ENCODE peak calls at places on chromosomes 2 and 18, in five cellular contexts. N is heart right ventricle, Q is brain microvascular endothelial cell, R is ovary, B is substantia nigra. H is an unnamed sample.

GRCh38 chr2:234029150-234029733 is 21.3 kb upstream of the SPP2 start:
- DNase-seq in N (no peak), Q (no peak), R (no peak), B (no peak), H (no peak)

GRCh38 chr2:138086556-138086955 is 122.3 kb downstream of the HNMT start:
- DNase-seq in N (no peak), Q (no peak), R (no peak), B (no peak), H (no peak)

GRCh38 chr2:35871672-35872071 is 483.9 kb upstream of the CRIM1 start:
- DNase-seq in N (no peak), Q (no peak), R (no peak), B (no peak), H (no peak)

GRCh38 chr2:33272001-33272400 is 204.4 kb upstream of the RASGRP3 start:
- DNase-seq in N (no peak), Q (peak), R (no peak), B (no peak), H (no peak)

GRCh38 chr2:226699321-226699720 is 100.3 kb downstream of the IRS1 start:
- DNase-seq in N (peak), Q (peak), R (peak), B (no peak), H (no peak)

GRCh38 chr18:63099026-63099840 is 220.3 kb downstream of the BCL2 start:
- DNase-seq in N (no peak), Q (no peak), R (no peak), B (no peak), H (no peak)

GRCh38 chr2:88680916-88681315 is 10.6 kb upstream of the RPIA start:
- DNase-seq in N (no peak), Q (no peak), R (no peak), B (no peak), H (no peak)

GRCh38 chr18:56162871-56163270 is 475.5 kb downstream of the TXNL1 start:
- DNase-seq in N (no peak), Q (no peak), R (no peak), B (no peak), H (no peak)

GRCh38 chr2:74107071-74107470 is 40.6 kb downstream of the BOLA3 start:
- DNase-seq in N (no peak), Q (no peak), R (no peak), B (no peak), H (no peak)

GRCh38 chr2:218289639-218290315 is 2.5 kb downstream of the TMBIM1 start:
- DNase-seq in N (no peak), Q (no peak), R (no peak), B (no peak), H (no peak)

GRCh38 chr2:73269686-73270465 is 14.4 kb downstream of the FBXO41 start:
- DNase-seq in N (no peak), Q (no peak), R (no peak), B (no peak), H (no peak)

GRCh38 chr18:58349650-58350049 is 279.2 kb downstream of the ALPK2 start:
- DNase-seq in N (no peak), Q (no peak), R (no peak), B (no peak), H (no peak)

GRCh38 chr18:67035026-67035425 is 431.1 kb upstream of the CDH19 start:
- DNase-seq in N (no peak), Q (no peak), R (no peak), B (no peak), H (no peak)

GRCh38 chr18:11673560-11673959 is 15.5 kb upstream of the GNAL start:
- DNase-seq in N (no peak), Q (no peak), R (no peak), B (no peak), H (no peak)

GRCh38 chr2:165067958-165068612 is 112.8 kb upstream of the SLC38A11 start:
- DNase-seq in N (peak), Q (peak), R (peak), B (peak), H (no peak)

GRCh38 chr2:109212836-109213563 is 84.0 kb downstream of the SH3RF3 start:
- DNase-seq in N (no peak), Q (no peak), R (no peak), B (no peak), H (no peak)

GRCh38 chr2:197982565-197982964 is 178.2 kb downstream of the PLCL1 start:
- DNase-seq in N (no peak), Q (no peak), R (no peak), B (no peak), H (no peak)

GRCh38 chr2:12326449-12327190 is 390.1 kb upstream of the TRIB2 start:
- DNase-seq in N (no peak), Q (no peak), R (no peak), B (no peak), H (no peak)

GRCh38 chr2:134461511-134461910 is 207.6 kb downstream of the MGAT5 start:
- DNase-seq in N (no peak), Q (peak), R (no peak), B (no peak), H (no peak)

GRCh38 chr2:10771786-10772185 is 40.8 kb downstream of the PDIA6 start:
- DNase-seq in N (no peak), Q (no peak), R (no peak), B (no peak), H (no peak)

GRCh38 chr2:18910843-18911242 is 321.5 kb upstream of the NT5C1B start:
- DNase-seq in N (no peak), Q (peak), R (no peak), B (no peak), H (no peak)

GRCh38 chr2:217449436-217449835 is 553.4 kb downstream of the TNS1 start:
- DNase-seq in N (no peak), Q (no peak), R (no peak), B (no peak), H (no peak)

DNA sequence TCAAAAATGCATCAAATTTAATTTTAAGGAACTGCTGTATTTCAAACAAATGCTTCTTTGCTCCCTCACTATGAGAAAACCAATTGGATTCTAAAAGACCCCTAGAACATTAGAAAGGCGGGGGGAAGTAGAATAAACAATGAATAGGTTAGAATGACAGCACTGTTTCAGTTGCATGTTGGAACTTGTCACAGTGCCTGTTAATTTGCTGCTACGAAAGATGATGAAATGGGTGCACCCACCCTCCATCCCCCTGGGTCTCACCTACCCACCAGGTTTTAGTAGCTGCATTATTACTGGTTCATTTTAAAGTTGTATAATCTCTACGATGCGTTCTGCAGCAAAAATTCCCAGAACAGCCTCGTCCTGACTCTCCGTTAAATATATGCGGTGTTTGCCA is 193.0 kb upstream of the COPS8 start:
- DNase-seq in N (no peak), Q (no peak), R (no peak), B (no peak), H (no peak)
- H3K27ac ChIP-seq in N (no peak), Q (no peak), R (no peak), B (no peak), H (no peak)

GRCh38 chr2:1818811-1819210 is 74.5 kb upstream of the PXDN start:
- DNase-seq in N (no peak), Q (no peak), R (no peak), B (no peak), H (no peak)

GRCh38 chr2:1818404-1818803 is 74.1 kb upstream of the PXDN start:
- DNase-seq in N (no peak), Q (peak), R (no peak), B (no peak), H (no peak)

GRCh38 chr2:1816414-1816911 is 72.1 kb upstream of the PXDN start:
- DNase-seq in N (no peak), Q (no peak), R (peak), B (no peak), H (no peak)

GRCh38 chr2:1819396-1819795 is 75.1 kb upstream of the PXDN start:
- DNase-seq in N (no peak), Q (no peak), R (no peak), B (no peak), H (no peak)

DNA sequence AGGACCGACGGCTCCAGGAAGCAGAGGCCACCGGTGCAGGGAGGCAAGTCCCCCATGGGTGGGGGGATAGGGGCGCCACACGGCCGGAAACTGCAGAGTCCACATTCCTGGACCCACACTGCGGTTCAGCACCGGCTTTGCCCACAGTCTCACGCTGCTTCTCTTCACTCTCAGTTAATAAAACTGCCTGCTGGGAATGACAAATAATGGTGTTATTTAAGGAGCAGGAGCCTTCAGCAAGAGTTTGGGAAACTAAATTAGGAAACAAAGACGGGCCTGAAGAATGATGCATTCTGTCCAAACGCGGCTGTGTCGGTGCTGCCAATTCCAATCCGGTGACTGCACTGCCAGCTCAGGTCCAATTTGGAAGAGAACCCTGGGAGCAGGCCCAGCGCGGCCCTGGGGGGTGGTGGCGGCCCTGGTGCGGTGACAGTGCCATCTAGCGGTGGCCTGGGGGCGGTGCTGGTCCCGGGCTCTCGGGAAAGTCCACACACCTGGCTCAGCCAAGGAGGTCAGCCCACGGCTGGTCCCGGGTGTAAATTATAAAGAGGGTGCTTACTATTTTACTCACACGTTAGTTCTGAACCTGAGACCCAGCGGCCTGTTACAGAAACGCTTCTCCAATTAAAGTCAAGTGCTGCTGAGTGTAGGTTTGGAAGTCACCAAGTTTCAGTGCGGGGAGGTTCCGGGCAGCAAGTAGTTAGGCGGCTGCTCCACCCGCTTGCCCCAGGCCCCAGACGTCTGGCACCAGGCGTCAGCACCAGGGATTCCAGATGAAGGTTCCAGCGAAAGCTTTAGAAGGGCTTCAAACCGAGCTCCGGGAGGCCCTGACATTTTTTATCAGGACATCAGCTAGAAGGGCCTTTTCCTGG is 73.2 kb upstream of the PXDN start:
- DNase-seq in N (peak), Q (peak), R (peak), B (peak), H (peak)
- H3K27ac ChIP-seq in N (peak), Q (peak), R (no peak), B (no peak), H (no peak)

GRCh38 chr2:69816923-69817542 is 12.4 kb upstream of the GMCL1 start:
- DNase-seq in N (no peak), Q (peak), R (peak), B (peak), H (peak)
- H3K27ac ChIP-seq in N (no peak), Q (no peak), R (no peak), B (no peak), H (no peak)

GRCh38 chr18:32302806-32303205 is 113.0 kb downstream of the MEP1B start:
- DNase-seq in N (no peak), Q (no peak), R (no peak), B (no peak), H (no peak)
- H3K27ac ChIP-seq in N (no peak), Q (peak), R (no peak), B (no peak), H (no peak)

GRCh38 chr2:240386321-240386720 is 49.1 kb upstream of the GPC1 start:
- DNase-seq in N (no peak), Q (no peak), R (no peak), B (no peak), H (peak)
- H3K27ac ChIP-seq in N (no peak), Q (no peak), R (no peak), B (no peak), H (no peak)

DNA sequence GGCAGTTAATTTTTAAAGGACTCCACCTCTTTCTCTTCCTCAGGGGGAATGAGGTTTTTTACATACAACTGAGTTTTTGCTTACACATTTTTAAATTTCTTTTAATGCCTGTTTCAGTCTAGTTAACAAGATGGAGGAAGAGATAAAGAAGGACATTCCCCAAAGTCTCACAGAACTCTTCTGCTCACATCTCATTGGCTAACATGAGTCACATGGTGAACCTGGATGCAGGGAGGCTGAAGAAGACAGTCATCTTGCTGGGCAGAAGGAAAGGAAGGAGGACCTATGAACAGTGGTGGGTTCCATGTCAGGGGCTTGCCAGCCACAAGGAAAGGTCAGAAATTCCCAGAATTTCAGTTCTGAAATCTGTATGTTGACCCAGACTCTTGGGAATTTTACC is 10.4 kb upstream of the ST8SIA5 start:
- DNase-seq in N (no peak), Q (no peak), R (no peak), B (no peak), H (no peak)
- H3K27ac ChIP-seq in N (no peak), Q (no peak), R (no peak), B (no peak), H (no peak)

GRCh38 chr2:200369886-200370285 is 63.4 kb downstream of the SPATS2L start:
- DNase-seq in N (no peak), Q (no peak), R (no peak), B (no peak), H (no peak)

GRCh38 chr2:200373973-200374416 is 67.5 kb downstream of the SPATS2L start:
- DNase-seq in N (no peak), Q (no peak), R (no peak), B (no peak), H (peak)

GRCh38 chr2:200376422-200377142 is 70.1 kb downstream of the SPATS2L start:
- DNase-seq in N (no peak), Q (no peak), R (no peak), B (no peak), H (no peak)

GRCh38 chr2:200377143-200377773 is 70.8 kb downstream of the SPATS2L start:
- DNase-seq in N (no peak), Q (no peak), R (no peak), B (no peak), H (no peak)

DNA sequence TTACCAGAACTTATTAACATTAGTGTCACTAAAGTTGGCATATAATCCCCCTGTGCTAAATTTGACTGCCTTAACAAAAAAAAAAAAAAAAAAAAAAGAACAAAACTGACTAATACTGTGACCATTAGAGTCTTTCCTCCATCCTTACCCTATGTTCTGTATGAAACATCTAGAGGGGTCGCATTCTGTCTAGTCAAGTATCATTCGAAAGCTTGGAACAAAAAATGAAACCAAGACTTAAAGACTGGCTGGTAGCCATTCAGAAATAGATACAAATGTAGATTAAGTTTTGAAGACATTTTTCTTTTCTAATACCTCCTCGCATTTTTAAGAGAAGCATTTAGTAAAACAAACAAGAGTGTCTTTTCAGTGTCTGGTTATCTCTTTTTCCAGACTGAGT is 66.7 kb downstream of the SPATS2L start:
- DNase-seq in N (no peak), Q (no peak), R (no peak), B (no peak), H (no peak)
- H3K27ac ChIP-seq in N (no peak), Q (no peak), R (no peak), B (no peak), H (peak)

GRCh38 chr2:160430001-160430344 is 63.6 kb downstream of the RBMS1 start:
- DNase-seq in N (no peak), Q (no peak), R (no peak), B (no peak), H (no peak)

GRCh38 chr2:160428425-160428763 is 65.2 kb downstream of the RBMS1 start:
- DNase-seq in N (no peak), Q (no peak), R (no peak), B (no peak), H (no peak)

GRCh38 chr2:160427629-160428424 is 65.8 kb downstream of the RBMS1 start:
- DNase-seq in N (no peak), Q (peak), R (no peak), B (no peak), H (peak)

GRCh38 chr2:160431441-160431840 is 62.2 kb downstream of the RBMS1 start:
- DNase-seq in N (no peak), Q (no peak), R (no peak), B (no peak), H (no peak)

DNA sequence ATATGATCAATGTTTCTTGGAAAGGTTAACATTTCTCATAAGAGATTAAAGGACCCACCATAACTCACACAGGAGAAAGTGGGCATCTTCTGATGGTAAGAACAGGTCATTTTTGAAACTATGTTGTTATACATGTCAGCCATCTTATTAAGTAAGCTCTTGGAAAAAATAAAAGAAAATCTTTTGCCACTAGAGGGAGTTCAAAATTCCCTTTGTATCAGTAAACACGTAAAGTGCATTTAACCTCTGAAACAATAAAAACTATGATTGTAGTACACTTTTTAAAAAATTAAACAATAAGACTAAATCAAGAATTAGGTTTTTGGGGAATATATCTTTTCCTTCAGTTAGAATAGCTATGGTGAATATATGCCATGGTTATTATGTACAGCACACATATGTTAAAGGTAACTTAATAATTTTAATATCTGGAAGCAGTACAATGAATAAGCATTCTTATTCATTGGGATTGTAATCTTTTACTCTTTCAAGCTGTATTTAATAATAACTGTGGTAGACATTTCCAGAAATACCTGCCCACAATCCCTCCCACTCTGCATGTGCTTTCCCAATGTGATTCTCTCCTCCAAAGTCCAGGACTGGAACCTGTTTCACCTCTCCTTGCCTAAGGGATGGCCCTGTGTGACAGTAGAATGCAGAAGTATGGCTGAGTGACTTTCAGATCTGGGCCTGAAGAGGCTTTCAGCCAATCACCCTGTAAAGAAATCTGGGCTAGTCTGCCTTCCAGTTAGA is 64.2 kb downstream of the RBMS1 start:
- DNase-seq in N (no peak), Q (no peak), R (no peak), B (no peak), H (no peak)
- H3K27ac ChIP-seq in N (peak), Q (peak), R (no peak), B (no peak), H (no peak)

DNA sequence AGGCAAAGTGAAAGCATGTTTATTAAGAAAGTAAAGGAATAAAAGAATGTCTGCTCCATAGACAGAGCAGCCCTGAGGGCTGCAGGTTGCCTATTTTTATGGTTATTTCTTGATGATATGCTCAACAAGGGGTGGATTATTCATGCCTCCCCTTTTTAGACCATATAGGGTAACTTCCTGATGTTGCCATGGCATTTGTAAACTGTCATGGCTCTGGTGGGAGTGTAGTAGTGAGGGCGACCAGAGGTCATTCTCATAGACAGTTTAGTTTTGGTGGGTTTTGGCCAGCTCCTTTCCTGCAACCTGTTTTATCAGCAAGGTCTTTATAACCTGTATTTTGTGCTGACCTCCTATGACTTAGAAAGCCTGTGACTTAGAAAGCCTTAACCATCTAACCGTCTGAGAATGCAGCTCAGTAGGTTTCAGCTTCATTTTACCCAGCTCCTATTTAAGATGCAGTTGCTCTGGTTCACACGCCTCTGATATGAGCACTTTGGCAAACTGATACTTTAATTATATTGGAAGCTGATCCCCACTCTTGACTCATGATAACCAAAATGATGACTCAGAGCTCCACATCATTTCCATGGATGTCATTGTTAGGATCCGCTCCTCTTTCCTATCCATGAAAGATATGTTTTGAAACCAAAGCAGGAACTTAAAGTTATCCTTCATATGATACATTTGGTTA is 14.5 kb upstream of the ERMN start:
- DNase-seq in N (no peak), Q (no peak), R (no peak), B (no peak), H (no peak)
- H3K27ac ChIP-seq in N (no peak), Q (no peak), R (no peak), B (no peak), H (no peak)

H was measured in CD8-positive, alpha-beta memory T cell.